ENCODE peak calls at places on chromosomes 16 and 17, in eight cellular contexts. One of them, this sample, is unnamed.

GRCh38 chr16:73601911-73602310 is 554.0 kb upstream of the ZFHX3 start:
- DNase-seq in stimulated activated CD8-positive, alpha-beta memory T cell treated with anti-CD3 and anti-CD28 coated beads, Interleukin-4, amount 100 ng/mL, for 4 hours: no peak
- DNase-seq in head of caudate nucleus: no peak
- DNase-seq in mesothelial cell of epicardium: no peak
- DNase-seq in NCI-H2171 treated with DMSO at 0.1 percent for 48 hours: no peak
- DNase-seq in activated CD4-positive, CD25-positive, alpha-beta regulatory T cell: no peak
- DNase-seq in activated T-helper 9 cell treated with anti-CD3 and anti-CD28 coated beads, Interleukin-2, amount 50 U/mL, for 16 hours: no peak
- DNase-seq in effector memory CD8-positive, alpha-beta T cell: no peak
- DNase-seq in this sample: no peak

GRCh38 chr17:51305182-51305581 is 44.8 kb downstream of the UTP18 start:
- DNase-seq in stimulated activated CD8-positive, alpha-beta memory T cell treated with anti-CD3 and anti-CD28 coated beads, Interleukin-4, amount 100 ng/mL, for 4 hours: no peak
- DNase-seq in head of caudate nucleus: no peak
- DNase-seq in activated CD4-positive, CD25-positive, alpha-beta regulatory T cell: no peak
- DNase-seq in NCI-H2171 treated with DMSO at 0.1 percent for 48 hours: no peak
- DNase-seq in activated T-helper 9 cell treated with anti-CD3 and anti-CD28 coated beads, Interleukin-2, amount 50 U/mL, for 16 hours: no peak
- DNase-seq in effector memory CD8-positive, alpha-beta T cell: no peak
- DNase-seq in mesothelial cell of epicardium: no peak
- DNase-seq in this sample: no peak

GRCh38 chr16:1491327-1491726 is 1.8 kb upstream of the TELO2 start:
- DNase-seq in activated CD4-positive, CD25-positive, alpha-beta regulatory T cell: no peak
- DNase-seq in head of caudate nucleus: no peak
- DNase-seq in stimulated activated CD8-positive, alpha-beta memory T cell treated with anti-CD3 and anti-CD28 coated beads, Interleukin-4, amount 100 ng/mL, for 4 hours: no peak
- DNase-seq in activated T-helper 9 cell treated with anti-CD3 and anti-CD28 coated beads, Interleukin-2, amount 50 U/mL, for 16 hours: no peak
- DNase-seq in NCI-H2171 treated with DMSO at 0.1 percent for 48 hours: no peak
- DNase-seq in mesothelial cell of epicardium: no peak
- DNase-seq in effector memory CD8-positive, alpha-beta T cell: no peak
- DNase-seq in this sample: no peak

GRCh38 chr16:50806099-50807062 is 64.5 kb downstream of the CYLD start:
- DNase-seq in head of caudate nucleus: peak; percentile 88
- DNase-seq in activated CD4-positive, CD25-positive, alpha-beta regulatory T cell: peak; percentile 57
- DNase-seq in mesothelial cell of epicardium: peak; percentile 52
- DNase-seq in activated T-helper 9 cell treated with anti-CD3 and anti-CD28 coated beads, Interleukin-2, amount 50 U/mL, for 16 hours: peak; percentile 69
- DNase-seq in stimulated activated CD8-positive, alpha-beta memory T cell treated with anti-CD3 and anti-CD28 coated beads, Interleukin-4, amount 100 ng/mL, for 4 hours: peak; percentile 73
- DNase-seq in NCI-H2171 treated with DMSO at 0.1 percent for 48 hours: peak; percentile 97
- DNase-seq in effector memory CD8-positive, alpha-beta T cell: peak; percentile 86
- DNase-seq in this sample: peak; percentile 87

GRCh38 chr17:7842380-7842949 is 8.4 kb downstream of the KDM6B start:
- DNase-seq in NCI-H2171 treated with DMSO at 0.1 percent for 48 hours: peak; percentile 60
- DNase-seq in stimulated activated CD8-positive, alpha-beta memory T cell treated with anti-CD3 and anti-CD28 coated beads, Interleukin-4, amount 100 ng/mL, for 4 hours: peak; percentile 95
- DNase-seq in activated CD4-positive, CD25-positive, alpha-beta regulatory T cell: peak; percentile 89
- DNase-seq in activated T-helper 9 cell treated with anti-CD3 and anti-CD28 coated beads, Interleukin-2, amount 50 U/mL, for 16 hours: peak; percentile 99
- DNase-seq in mesothelial cell of epicardium: no peak
- DNase-seq in effector memory CD8-positive, alpha-beta T cell: peak; percentile 95
- DNase-seq in head of caudate nucleus: peak; percentile 58
- DNase-seq in this sample: no peak

GRCh38 chr16:73717266-73718057 is 579.2 kb upstream of the PSMD7 start:
- DNase-seq in mesothelial cell of epicardium: no peak
- DNase-seq in stimulated activated CD8-positive, alpha-beta memory T cell treated with anti-CD3 and anti-CD28 coated beads, Interleukin-4, amount 100 ng/mL, for 4 hours: no peak
- DNase-seq in NCI-H2171 treated with DMSO at 0.1 percent for 48 hours: no peak
- DNase-seq in head of caudate nucleus: no peak
- DNase-seq in activated T-helper 9 cell treated with anti-CD3 and anti-CD28 coated beads, Interleukin-2, amount 50 U/mL, for 16 hours: no peak
- DNase-seq in effector memory CD8-positive, alpha-beta T cell: no peak
- DNase-seq in activated CD4-positive, CD25-positive, alpha-beta regulatory T cell: no peak
- DNase-seq in this sample: no peak

GRCh38 chr17:76500745-76501017 is 542 bp downstream of the RHBDF2 start:
- DNase-seq in effector memory CD8-positive, alpha-beta T cell: no peak
- DNase-seq in activated CD4-positive, CD25-positive, alpha-beta regulatory T cell: no peak
- DNase-seq in activated T-helper 9 cell treated with anti-CD3 and anti-CD28 coated beads, Interleukin-2, amount 50 U/mL, for 16 hours: no peak
- DNase-seq in mesothelial cell of epicardium: no peak
- DNase-seq in stimulated activated CD8-positive, alpha-beta memory T cell treated with anti-CD3 and anti-CD28 coated beads, Interleukin-4, amount 100 ng/mL, for 4 hours: no peak
- DNase-seq in NCI-H2171 treated with DMSO at 0.1 percent for 48 hours: no peak
- DNase-seq in head of caudate nucleus: no peak
- DNase-seq in this sample: no peak

GRCh38 chr16:75921281-75921680 is 195.0 kb upstream of the CPHXL start:
- DNase-seq in stimulated activated CD8-positive, alpha-beta memory T cell treated with anti-CD3 and anti-CD28 coated beads, Interleukin-4, amount 100 ng/mL, for 4 hours: no peak
- DNase-seq in mesothelial cell of epicardium: no peak
- DNase-seq in head of caudate nucleus: no peak
- DNase-seq in NCI-H2171 treated with DMSO at 0.1 percent for 48 hours: peak; percentile 93
- DNase-seq in activated CD4-positive, CD25-positive, alpha-beta regulatory T cell: no peak
- DNase-seq in effector memory CD8-positive, alpha-beta T cell: no peak
- DNase-seq in activated T-helper 9 cell treated with anti-CD3 and anti-CD28 coated beads, Interleukin-2, amount 50 U/mL, for 16 hours: no peak
- DNase-seq in this sample: no peak

GRCh38 chr16:68332411-68333121 is 21.7 kb downstream of the PRMT7 start:
- DNase-seq in NCI-H2171 treated with DMSO at 0.1 percent for 48 hours: no peak
- DNase-seq in stimulated activated CD8-positive, alpha-beta memory T cell treated with anti-CD3 and anti-CD28 coated beads, Interleukin-4, amount 100 ng/mL, for 4 hours: no peak
- DNase-seq in activated T-helper 9 cell treated with anti-CD3 and anti-CD28 coated beads, Interleukin-2, amount 50 U/mL, for 16 hours: no peak
- DNase-seq in mesothelial cell of epicardium: no peak
- DNase-seq in effector memory CD8-positive, alpha-beta T cell: no peak
- DNase-seq in head of caudate nucleus: no peak
- DNase-seq in activated CD4-positive, CD25-positive, alpha-beta regulatory T cell: no peak
- DNase-seq in this sample: peak; percentile 47

GRCh38 chr16:23807028-23807427 is 28.8 kb upstream of the PRKCB start:
- DNase-seq in mesothelial cell of epicardium: no peak
- DNase-seq in head of caudate nucleus: peak; percentile 13
- DNase-seq in activated T-helper 9 cell treated with anti-CD3 and anti-CD28 coated beads, Interleukin-2, amount 50 U/mL, for 16 hours: no peak
- DNase-seq in stimulated activated CD8-positive, alpha-beta memory T cell treated with anti-CD3 and anti-CD28 coated beads, Interleukin-4, amount 100 ng/mL, for 4 hours: no peak
- DNase-seq in activated CD4-positive, CD25-positive, alpha-beta regulatory T cell: no peak
- DNase-seq in NCI-H2171 treated with DMSO at 0.1 percent for 48 hours: no peak
- DNase-seq in effector memory CD8-positive, alpha-beta T cell: no peak
- DNase-seq in this sample: no peak

GRCh38 chr16:67882374-67883145 is 2.1 kb upstream of the NRN1L start:
- DNase-seq in effector memory CD8-positive, alpha-beta T cell: no peak
- DNase-seq in NCI-H2171 treated with DMSO at 0.1 percent for 48 hours: no peak
- DNase-seq in activated CD4-positive, CD25-positive, alpha-beta regulatory T cell: no peak
- DNase-seq in head of caudate nucleus: peak; percentile 84
- DNase-seq in mesothelial cell of epicardium: no peak
- DNase-seq in stimulated activated CD8-positive, alpha-beta memory T cell treated with anti-CD3 and anti-CD28 coated beads, Interleukin-4, amount 100 ng/mL, for 4 hours: no peak
- DNase-seq in activated T-helper 9 cell treated with anti-CD3 and anti-CD28 coated beads, Interleukin-2, amount 50 U/mL, for 16 hours: no peak
- DNase-seq in this sample: no peak

GRCh38 chr16:15765880-15766279 is 90.9 kb downstream of the MYH11 start:
- DNase-seq in NCI-H2171 treated with DMSO at 0.1 percent for 48 hours: peak; percentile 74
- DNase-seq in activated T-helper 9 cell treated with anti-CD3 and anti-CD28 coated beads, Interleukin-2, amount 50 U/mL, for 16 hours: no peak
- DNase-seq in mesothelial cell of epicardium: no peak
- DNase-seq in effector memory CD8-positive, alpha-beta T cell: peak; percentile 26
- DNase-seq in stimulated activated CD8-positive, alpha-beta memory T cell treated with anti-CD3 and anti-CD28 coated beads, Interleukin-4, amount 100 ng/mL, for 4 hours: no peak
- DNase-seq in head of caudate nucleus: peak; percentile 28
- DNase-seq in activated CD4-positive, CD25-positive, alpha-beta regulatory T cell: no peak
- DNase-seq in this sample: no peak

GRCh38 chr17:17885029-17885351 is 48.2 kb upstream of the SREBF1 start:
- DNase-seq in effector memory CD8-positive, alpha-beta T cell: no peak
- DNase-seq in head of caudate nucleus: no peak
- DNase-seq in activated T-helper 9 cell treated with anti-CD3 and anti-CD28 coated beads, Interleukin-2, amount 50 U/mL, for 16 hours: no peak
- DNase-seq in mesothelial cell of epicardium: no peak
- DNase-seq in activated CD4-positive, CD25-positive, alpha-beta regulatory T cell: no peak
- DNase-seq in NCI-H2171 treated with DMSO at 0.1 percent for 48 hours: no peak
- DNase-seq in stimulated activated CD8-positive, alpha-beta memory T cell treated with anti-CD3 and anti-CD28 coated beads, Interleukin-4, amount 100 ng/mL, for 4 hours: no peak
- DNase-seq in this sample: no peak

GRCh38 chr16:1525871-1526607 is 7.4 kb upstream of the TMEM204 start:
- DNase-seq in activated CD4-positive, CD25-positive, alpha-beta regulatory T cell: no peak
- DNase-seq in effector memory CD8-positive, alpha-beta T cell: no peak
- DNase-seq in activated T-helper 9 cell treated with anti-CD3 and anti-CD28 coated beads, Interleukin-2, amount 50 U/mL, for 16 hours: no peak
- DNase-seq in NCI-H2171 treated with DMSO at 0.1 percent for 48 hours: no peak
- DNase-seq in stimulated activated CD8-positive, alpha-beta memory T cell treated with anti-CD3 and anti-CD28 coated beads, Interleukin-4, amount 100 ng/mL, for 4 hours: no peak
- DNase-seq in mesothelial cell of epicardium: no peak
- DNase-seq in head of caudate nucleus: no peak
- DNase-seq in this sample: no peak

GRCh38 chr16:29862383-29862883 is 593 bp downstream of the CDIPT start:
- DNase-seq in NCI-H2171 treated with DMSO at 0.1 percent for 48 hours: no peak
- DNase-seq in head of caudate nucleus: peak; percentile 11
- DNase-seq in stimulated activated CD8-positive, alpha-beta memory T cell treated with anti-CD3 and anti-CD28 coated beads, Interleukin-4, amount 100 ng/mL, for 4 hours: no peak
- DNase-seq in activated CD4-positive, CD25-positive, alpha-beta regulatory T cell: no peak
- DNase-seq in mesothelial cell of epicardium: no peak
- DNase-seq in effector memory CD8-positive, alpha-beta T cell: no peak
- DNase-seq in activated T-helper 9 cell treated with anti-CD3 and anti-CD28 coated beads, Interleukin-2, amount 50 U/mL, for 16 hours: no peak
- DNase-seq in this sample: no peak

GRCh38 chr16:23857256-23857891 is 21.6 kb downstream of the PRKCB start:
- DNase-seq in NCI-H2171 treated with DMSO at 0.1 percent for 48 hours: no peak
- DNase-seq in mesothelial cell of epicardium: no peak
- DNase-seq in head of caudate nucleus: no peak
- DNase-seq in activated CD4-positive, CD25-positive, alpha-beta regulatory T cell: no peak
- DNase-seq in activated T-helper 9 cell treated with anti-CD3 and anti-CD28 coated beads, Interleukin-2, amount 50 U/mL, for 16 hours: no peak
- DNase-seq in stimulated activated CD8-positive, alpha-beta memory T cell treated with anti-CD3 and anti-CD28 coated beads, Interleukin-4, amount 100 ng/mL, for 4 hours: no peak
- DNase-seq in effector memory CD8-positive, alpha-beta T cell: no peak
- DNase-seq in this sample: no peak

GRCh38 chr16:85479972-85480726 is 133.0 kb upstream of the GSE1 start:
- DNase-seq in activated CD4-positive, CD25-positive, alpha-beta regulatory T cell: no peak
- DNase-seq in stimulated activated CD8-positive, alpha-beta memory T cell treated with anti-CD3 and anti-CD28 coated beads, Interleukin-4, amount 100 ng/mL, for 4 hours: no peak
- DNase-seq in effector memory CD8-positive, alpha-beta T cell: no peak
- DNase-seq in mesothelial cell of epicardium: no peak
- DNase-seq in head of caudate nucleus: no peak
- DNase-seq in activated T-helper 9 cell treated with anti-CD3 and anti-CD28 coated beads, Interleukin-2, amount 50 U/mL, for 16 hours: no peak
- DNase-seq in NCI-H2171 treated with DMSO at 0.1 percent for 48 hours: peak; percentile 91
- DNase-seq in this sample: no peak

GRCh38 chr17:82188001-82188961 is 24.4 kb downstream of the CCDC57 start:
- DNase-seq in effector memory CD8-positive, alpha-beta T cell: no peak
- DNase-seq in mesothelial cell of epicardium: no peak
- DNase-seq in stimulated activated CD8-positive, alpha-beta memory T cell treated with anti-CD3 and anti-CD28 coated beads, Interleukin-4, amount 100 ng/mL, for 4 hours: no peak
- DNase-seq in activated T-helper 9 cell treated with anti-CD3 and anti-CD28 coated beads, Interleukin-2, amount 50 U/mL, for 16 hours: no peak
- DNase-seq in head of caudate nucleus: no peak
- DNase-seq in NCI-H2171 treated with DMSO at 0.1 percent for 48 hours: peak; percentile 62
- DNase-seq in activated CD4-positive, CD25-positive, alpha-beta regulatory T cell: no peak
- DNase-seq in this sample: no peak

GRCh38 chr17:60390223-60390622 is 1.7 kb downstream of the USP32 start:
- DNase-seq in activated T-helper 9 cell treated with anti-CD3 and anti-CD28 coated beads, Interleukin-2, amount 50 U/mL, for 16 hours: no peak
- DNase-seq in stimulated activated CD8-positive, alpha-beta memory T cell treated with anti-CD3 and anti-CD28 coated beads, Interleukin-4, amount 100 ng/mL, for 4 hours: no peak
- DNase-seq in mesothelial cell of epicardium: no peak
- DNase-seq in head of caudate nucleus: no peak
- DNase-seq in activated CD4-positive, CD25-positive, alpha-beta regulatory T cell: no peak
- DNase-seq in NCI-H2171 treated with DMSO at 0.1 percent for 48 hours: no peak
- DNase-seq in effector memory CD8-positive, alpha-beta T cell: no peak
- DNase-seq in this sample: no peak

GRCh38 chr17:61366715-61367413 is 32.8 kb upstream of the TBX2 start:
- DNase-seq in stimulated activated CD8-positive, alpha-beta memory T cell treated with anti-CD3 and anti-CD28 coated beads, Interleukin-4, amount 100 ng/mL, for 4 hours: no peak
- DNase-seq in NCI-H2171 treated with DMSO at 0.1 percent for 48 hours: no peak
- DNase-seq in activated CD4-positive, CD25-positive, alpha-beta regulatory T cell: no peak
- DNase-seq in effector memory CD8-positive, alpha-beta T cell: no peak
- DNase-seq in mesothelial cell of epicardium: no peak
- DNase-seq in head of caudate nucleus: no peak
- DNase-seq in activated T-helper 9 cell treated with anti-CD3 and anti-CD28 coated beads, Interleukin-2, amount 50 U/mL, for 16 hours: no peak
- DNase-seq in this sample: no peak

GRCh38 chr17:73546770-73547345 is 97.4 kb downstream of the SDK2 start:
- DNase-seq in NCI-H2171 treated with DMSO at 0.1 percent for 48 hours: no peak
- DNase-seq in activated CD4-positive, CD25-positive, alpha-beta regulatory T cell: no peak
- DNase-seq in head of caudate nucleus: no peak
- DNase-seq in mesothelial cell of epicardium: no peak
- DNase-seq in stimulated activated CD8-positive, alpha-beta memory T cell treated with anti-CD3 and anti-CD28 coated beads, Interleukin-4, amount 100 ng/mL, for 4 hours: no peak
- DNase-seq in activated T-helper 9 cell treated with anti-CD3 and anti-CD28 coated beads, Interleukin-2, amount 50 U/mL, for 16 hours: no peak
- DNase-seq in effector memory CD8-positive, alpha-beta T cell: no peak
- DNase-seq in this sample: no peak

GRCh38 chr16:23030001-23030400 is 119.3 kb downstream of the USP31 start:
- DNase-seq in effector memory CD8-positive, alpha-beta T cell: no peak
- DNase-seq in head of caudate nucleus: no peak
- DNase-seq in mesothelial cell of epicardium: no peak
- DNase-seq in stimulated activated CD8-positive, alpha-beta memory T cell treated with anti-CD3 and anti-CD28 coated beads, Interleukin-4, amount 100 ng/mL, for 4 hours: no peak
- DNase-seq in activated T-helper 9 cell treated with anti-CD3 and anti-CD28 coated beads, Interleukin-2, amount 50 U/mL, for 16 hours: no peak
- DNase-seq in activated CD4-positive, CD25-positive, alpha-beta regulatory T cell: no peak
- DNase-seq in NCI-H2171 treated with DMSO at 0.1 percent for 48 hours: peak; percentile 71
- DNase-seq in this sample: no peak

GRCh38 chr16:46974352-46974751 is 878 bp upstream of the DNAJA2 start:
- DNase-seq in stimulated activated CD8-positive, alpha-beta memory T cell treated with anti-CD3 and anti-CD28 coated beads, Interleukin-4, amount 100 ng/mL, for 4 hours: no peak
- DNase-seq in NCI-H2171 treated with DMSO at 0.1 percent for 48 hours: peak; percentile 25
- DNase-seq in head of caudate nucleus: no peak
- DNase-seq in activated CD4-positive, CD25-positive, alpha-beta regulatory T cell: no peak
- DNase-seq in mesothelial cell of epicardium: no peak
- DNase-seq in effector memory CD8-positive, alpha-beta T cell: peak; percentile 24
- DNase-seq in activated T-helper 9 cell treated with anti-CD3 and anti-CD28 coated beads, Interleukin-2, amount 50 U/mL, for 16 hours: no peak
- DNase-seq in this sample: no peak

GRCh38 chr16:56944954-56945839 is 13.3 kb downstream of the HERPUD1 start:
- DNase-seq in activated CD4-positive, CD25-positive, alpha-beta regulatory T cell: no peak
- DNase-seq in activated T-helper 9 cell treated with anti-CD3 and anti-CD28 coated beads, Interleukin-2, amount 50 U/mL, for 16 hours: no peak
- DNase-seq in stimulated activated CD8-positive, alpha-beta memory T cell treated with anti-CD3 and anti-CD28 coated beads, Interleukin-4, amount 100 ng/mL, for 4 hours: no peak
- DNase-seq in head of caudate nucleus: no peak
- DNase-seq in NCI-H2171 treated with DMSO at 0.1 percent for 48 hours: peak; percentile 58
- DNase-seq in effector memory CD8-positive, alpha-beta T cell: no peak
- DNase-seq in mesothelial cell of epicardium: no peak
- DNase-seq in this sample: peak; percentile 43

GRCh38 chr16:84034516-84034915 is 8.1 kb downstream of the SLC38A8 start:
- DNase-seq in mesothelial cell of epicardium: no peak
- DNase-seq in activated CD4-positive, CD25-positive, alpha-beta regulatory T cell: no peak
- DNase-seq in activated T-helper 9 cell treated with anti-CD3 and anti-CD28 coated beads, Interleukin-2, amount 50 U/mL, for 16 hours: no peak
- DNase-seq in stimulated activated CD8-positive, alpha-beta memory T cell treated with anti-CD3 and anti-CD28 coated beads, Interleukin-4, amount 100 ng/mL, for 4 hours: no peak
- DNase-seq in head of caudate nucleus: no peak
- DNase-seq in NCI-H2171 treated with DMSO at 0.1 percent for 48 hours: no peak
- DNase-seq in effector memory CD8-positive, alpha-beta T cell: no peak
- DNase-seq in this sample: no peak

GRCh38 chr16:56029026-56029425 is 153.9 kb upstream of the CES5A start:
- DNase-seq in effector memory CD8-positive, alpha-beta T cell: no peak
- DNase-seq in mesothelial cell of epicardium: no peak
- DNase-seq in activated CD4-positive, CD25-positive, alpha-beta regulatory T cell: no peak
- DNase-seq in stimulated activated CD8-positive, alpha-beta memory T cell treated with anti-CD3 and anti-CD28 coated beads, Interleukin-4, amount 100 ng/mL, for 4 hours: no peak
- DNase-seq in head of caudate nucleus: no peak
- DNase-seq in activated T-helper 9 cell treated with anti-CD3 and anti-CD28 coated beads, Interleukin-2, amount 50 U/mL, for 16 hours: no peak
- DNase-seq in NCI-H2171 treated with DMSO at 0.1 percent for 48 hours: no peak
- DNase-seq in this sample: no peak

GRCh38 chr17:35161281-35161761 is 13.7 kb downstream of the UNC45B start:
- DNase-seq in effector memory CD8-positive, alpha-beta T cell: peak; percentile 48
- DNase-seq in head of caudate nucleus: no peak
- DNase-seq in mesothelial cell of epicardium: no peak
- DNase-seq in activated CD4-positive, CD25-positive, alpha-beta regulatory T cell: no peak
- DNase-seq in NCI-H2171 treated with DMSO at 0.1 percent for 48 hours: no peak
- DNase-seq in stimulated activated CD8-positive, alpha-beta memory T cell treated with anti-CD3 and anti-CD28 coated beads, Interleukin-4, amount 100 ng/mL, for 4 hours: no peak
- DNase-seq in activated T-helper 9 cell treated with anti-CD3 and anti-CD28 coated beads, Interleukin-2, amount 50 U/mL, for 16 hours: no peak
- DNase-seq in this sample: no peak

GRCh38 chr16:10992797-10993196 is 48.4 kb downstream of the CLEC16A start:
- DNase-seq in activated CD4-positive, CD25-positive, alpha-beta regulatory T cell: no peak
- DNase-seq in effector memory CD8-positive, alpha-beta T cell: no peak
- DNase-seq in NCI-H2171 treated with DMSO at 0.1 percent for 48 hours: peak; percentile 16
- DNase-seq in activated T-helper 9 cell treated with anti-CD3 and anti-CD28 coated beads, Interleukin-2, amount 50 U/mL, for 16 hours: no peak
- DNase-seq in stimulated activated CD8-positive, alpha-beta memory T cell treated with anti-CD3 and anti-CD28 coated beads, Interleukin-4, amount 100 ng/mL, for 4 hours: no peak
- DNase-seq in head of caudate nucleus: no peak
- DNase-seq in mesothelial cell of epicardium: no peak
- DNase-seq in this sample: peak; percentile 46

GRCh38 chr16:50573947-50574751 is 26.0 kb downstream of the NKD1 start:
- DNase-seq in stimulated activated CD8-positive, alpha-beta memory T cell treated with anti-CD3 and anti-CD28 coated beads, Interleukin-4, amount 100 ng/mL, for 4 hours: no peak
- DNase-seq in activated T-helper 9 cell treated with anti-CD3 and anti-CD28 coated beads, Interleukin-2, amount 50 U/mL, for 16 hours: no peak
- DNase-seq in activated CD4-positive, CD25-positive, alpha-beta regulatory T cell: no peak
- DNase-seq in effector memory CD8-positive, alpha-beta T cell: no peak
- DNase-seq in NCI-H2171 treated with DMSO at 0.1 percent for 48 hours: no peak
- DNase-seq in head of caudate nucleus: peak; percentile 7
- DNase-seq in mesothelial cell of epicardium: no peak
- DNase-seq in this sample: no peak

GRCh38 chr16:15502041-15502725 is 67.8 kb downstream of the BMERB1 start:
- DNase-seq in NCI-H2171 treated with DMSO at 0.1 percent for 48 hours: peak; percentile 26
- DNase-seq in activated CD4-positive, CD25-positive, alpha-beta regulatory T cell: no peak
- DNase-seq in head of caudate nucleus: peak; percentile 57
- DNase-seq in stimulated activated CD8-positive, alpha-beta memory T cell treated with anti-CD3 and anti-CD28 coated beads, Interleukin-4, amount 100 ng/mL, for 4 hours: no peak
- DNase-seq in effector memory CD8-positive, alpha-beta T cell: no peak
- DNase-seq in mesothelial cell of epicardium: no peak
- DNase-seq in activated T-helper 9 cell treated with anti-CD3 and anti-CD28 coated beads, Interleukin-2, amount 50 U/mL, for 16 hours: no peak
- DNase-seq in this sample: peak; percentile 83

This sample was measured in smooth muscle cell of the brain vasculature.